ENCODE peak calls at places on chromosome 16, in seven cellular contexts. I is GM12864, E is anterior cingulate cortex, M is GM18507, R is left ventricle myocardium inferior, V is GM04504, J is hepatic stellate cell. G is an unnamed sample.

GRCh38 chr16:49757744-49758069 is 98.2 kb downstream of the ZNF423 start:
- DNase-seq in M (no peak), E (no peak), V (no peak), I (no peak), R (no peak), J (no peak), G (no peak)

GRCh38 chr16:81544691-81545365 is 100.2 kb downstream of the CMIP start:
- DNase-seq in V (no peak), R (no peak), E (no peak), M (no peak), J (no peak), I (no peak), G (no peak)

GRCh38 chr16:28013392-28013791 is 50.1 kb downstream of the GSG1L start:
- DNase-seq in M (no peak), I (no peak), E (no peak), R (no peak), V (no peak), J (no peak), G (no peak)

GRCh38 chr16:49644143-49644460 is 211.8 kb downstream of the ZNF423 start:
- DNase-seq in E (no peak), I (no peak), R (no peak), J (peak; percentile 63), M (no peak), V (no peak), G (no peak)

GRCh38 chr16:80161799-80162380 is 378.9 kb upstream of the DYNLRB2 start:
- DNase-seq in V (no peak), E (no peak), M (no peak), I (no peak), R (no peak), J (no peak), G (no peak)

GRCh38 chr16:57263585-57264351 is 18.7 kb downstream of the ARL2BP start:
- DNase-seq in M (no peak), E (no peak), V (no peak), R (no peak), J (no peak), I (no peak), G (no peak)

GRCh38 chr16:50153648-50154368 is 702 bp downstream of the TENT4B start:
- DNase-seq in J (peak; percentile 37), R (peak; percentile 46), I (no peak), E (peak; percentile 32), M (no peak), V (no peak), G (no peak)

GRCh38 chr16:10972956-10973464 is 28.6 kb downstream of the CLEC16A start:
- DNase-seq in J (no peak), V (no peak), M (no peak), E (no peak), I (no peak), R (no peak), G (no peak)

GRCh38 chr16:72221216-72221995 is 49.5 kb upstream of the PMFBP1 start:
- DNase-seq in J (no peak), V (no peak), R (no peak), M (no peak), E (no peak), I (no peak), G (no peak)

GRCh38 chr16:9977333-9977897 is 204.8 kb downstream of the GRIN2A start:
- DNase-seq in E (no peak), R (no peak), J (no peak), M (no peak), I (no peak), V (no peak), G (no peak)

GRCh38 chr16:66194866-66195265 is 171.6 kb upstream of the CDH5 start:
- DNase-seq in I (no peak), V (no peak), R (no peak), J (no peak), M (no peak), E (no peak), G (no peak)

GRCh38 chr16:998211-998610 is 16.6 kb downstream of the SOX8 start:
- DNase-seq in V (no peak), R (no peak), I (no peak), J (no peak), E (no peak), M (no peak), G (no peak)

GRCh38 chr16:24771132-24771778 is 41.8 kb downstream of the TNRC6A start:
- DNase-seq in R (no peak), E (no peak), V (no peak), I (peak; percentile 7), M (no peak), J (no peak), G (no peak)

GRCh38 chr16:56372938-56373337 is 52.4 kb downstream of the AMFR start:
- DNase-seq in R (no peak), I (no peak), V (no peak), E (no peak), M (no peak), J (no peak), G (no peak)

GRCh38 chr16:88355389-88356123 is 27.2 kb upstream of the ZNF469 start:
- DNase-seq in M (no peak), J (no peak), V (no peak), R (peak; percentile 11), E (no peak), I (no peak), G (no peak)

GRCh38 chr16:80958284-80958683 is 48.4 kb downstream of the CMC2 start:
- DNase-seq in M (no peak), R (no peak), E (no peak), J (no peak), I (no peak), V (no peak), G (no peak)

GRCh38 chr16:47461598-47462266 is 601 bp downstream of the PHKB start:
- DNase-seq in R (no peak), J (peak; percentile 20), I (peak; percentile 69), M (no peak), E (no peak), V (peak; percentile 18), G (peak; percentile 49)

GRCh38 chr16:4301968-4302367 is 13.9 kb upstream of the GLIS2 start:
- DNase-seq in V (no peak), I (no peak), J (no peak), E (no peak), M (no peak), R (no peak), G (no peak)

GRCh38 chr16:28182183-28182582 is 29.6 kb downstream of the XPO6 start:
- DNase-seq in J (no peak), I (no peak), M (no peak), E (no peak), R (no peak), V (no peak), G (no peak)

GRCh38 chr16:83940157-83940556 is 12.9 kb upstream of the OSGIN1 start:
- DNase-seq in E (no peak), M (no peak), V (no peak), J (no peak), R (no peak), I (no peak), G (no peak)

GRCh38 chr16:878071-878784 is 77.7 kb upstream of the GNG13 start:
- DNase-seq in V (no peak), R (peak; percentile 11), E (no peak), M (no peak), I (no peak), J (no peak), G (no peak)

GRCh38 chr16:28986492-28986891 is 1.6 kb downstream of the LAT start:
- DNase-seq in J (no peak), E (no peak), R (no peak), M (no peak), I (no peak), V (no peak), G (no peak)

GRCh38 chr16:3606441-3606840 is 5.0 kb downstream of the SLX4 start:
- DNase-seq in V (no peak), R (no peak), I (no peak), E (no peak), M (no peak), J (no peak), G (no peak)

GRCh38 chr16:78659668-78660217 is 560.3 kb downstream of the WWOX start:
- DNase-seq in V (no peak), R (no peak), M (no peak), J (no peak), I (no peak), E (no peak), G (no peak)

GRCh38 chr16:533391-534088 is 6.0 kb downstream of the CAPN15 start:
- DNase-seq in J (no peak), E (no peak), M (no peak), I (no peak), V (no peak), R (no peak), G (no peak)

GRCh38 chr16:79599837-79600635 is 501 bp downstream of the MAF start:
- DNase-seq in V (no peak), I (no peak), J (peak; percentile 60), R (peak; percentile 73), E (peak; percentile 63), M (no peak), G (no peak)

GRCh38 chr16:67431805-67432476 is 1.0 kb downstream of the HSD11B2 start:
- DNase-seq in J (no peak), V (no peak), R (no peak), E (no peak), I (no peak), M (no peak), G (no peak)

GRCh38 chr16:73020409-73020884 is 27.5 kb downstream of the ZFHX3 start:
- DNase-seq in V (peak; percentile 60), E (no peak), M (no peak), I (no peak), J (peak; percentile 86), R (peak; percentile 81), G (no peak)

GRCh38 chr16:25433388-25433787 is 175.7 kb upstream of the ZKSCAN2 start:
- DNase-seq in I (no peak), J (no peak), V (no peak), E (no peak), M (no peak), R (no peak), G (no peak)

GRCh38 chr16:10765772-10766171 is 22.1 kb downstream of the NUBP1 start:
- DNase-seq in R (no peak), V (no peak), E (no peak), M (peak; percentile 29), J (no peak), I (no peak), G (no peak)

G was measured in CMK.